ENCODE peak calls at places on chromosome 14, in five cellular contexts. V, H, N, Q and G are unnamed samples.
A peak's percentile ranks its signal among the peaks of the same experiment; 100 is the strongest.

GRCh38 chr14:59619071-59619470 is 42.5 kb upstream of the CCDC175 start:
- DNase-seq in H (no peak), Q (no peak), V (no peak), N (no peak), G (no peak)

GRCh38 chr14:89422952-89423345 is 5.9 kb upstream of the FOXN3 start:
- DNase-seq in Q (no peak), N (no peak), V (no peak), H (no peak), G (no peak)

GRCh38 chr14:102909911-102910310 is 12.6 kb upstream of the AMN start:
- DNase-seq in H (no peak), N (no peak), Q (no peak), V (no peak), G (no peak)

GRCh38 chr14:99518441-99519346 is 37.5 kb downstream of the CCNK start:
- DNase-seq in N (peak; percentile 65), V (peak; percentile 32), Q (peak; percentile 97), H (peak; percentile 83), G (peak; percentile 64)

GRCh38 chr14:87868920-87869319 is 124.1 kb downstream of the GALC start:
- DNase-seq in V (no peak), Q (no peak), H (no peak), N (no peak), G (no peak)

GRCh38 chr14:103134919-103135318 is 11.7 kb downstream of the TNFAIP2 start:
- DNase-seq in N (no peak), Q (no peak), V (no peak), H (no peak), G (no peak)

GRCh38 chr14:53227154-53227718 is 74.1 kb upstream of the DDHD1 start:
- DNase-seq in V (no peak), Q (no peak), N (no peak), H (no peak), G (no peak)

GRCh38 chr14:74712499-74713394 is at the start of the genes AREL1 and FCF1:
- DNase-seq in V (peak; percentile 91), Q (peak; percentile 86), H (peak; percentile 87), N (peak; percentile 82), G (peak; percentile 96)

GRCh38 chr14:101709533-101709881 is 52.0 kb upstream of the PPP2R5C start:
- DNase-seq in H (no peak), Q (no peak), N (no peak), V (no peak), G (no peak)

GRCh38 chr14:87186745-87187144 is 806.2 kb downstream of the GALC start:
- DNase-seq in H (peak; percentile 35), V (no peak), N (no peak), Q (no peak), G (no peak)

GRCh38 chr14:87745507-87746118 is 247.4 kb downstream of the GALC start:
- DNase-seq in H (peak; percentile 57), V (peak; percentile 7), N (peak; percentile 21), Q (peak; percentile 63), G (peak; percentile 27)

GRCh38 chr14:102183922-102184677 is 44.4 kb downstream of the WDR20 start:
- DNase-seq in V (no peak), H (no peak), N (no peak), Q (no peak), G (no peak)

GRCh38 chr14:95524706-95525512 is 8.5 kb upstream of the SYNE3 start:
- DNase-seq in Q (no peak), N (no peak), V (peak; percentile 71), H (no peak), G (peak; percentile 50)

GRCh38 chr14:54756656-54757392 is 145.8 kb downstream of the GCH1 start:
- DNase-seq in H (no peak), V (no peak), N (no peak), Q (no peak), G (no peak)

GRCh38 chr14:102187583-102188001 is 47.9 kb downstream of the WDR20 start:
- DNase-seq in N (no peak), V (no peak), H (no peak), Q (no peak), G (no peak)

GRCh38 chr14:19949218-19949617 is 18.5 kb downstream of the OR4K1 start:
- DNase-seq in H (no peak), Q (no peak), V (no peak), N (no peak), G (no peak)

GRCh38 chr14:101781240-101782061 is 19.9 kb downstream of the PPP2R5C start:
- DNase-seq in N (no peak), H (no peak), V (no peak), Q (peak; percentile 58), G (peak; percentile 11)

GRCh38 chr14:72562300-72562699 is 331.6 kb downstream of the DPF3 start:
- DNase-seq in Q (no peak), N (no peak), V (no peak), H (no peak), G (no peak)

GRCh38 chr14:88128811-88129210 is 123.9 kb downstream of the GPR65 start:
- DNase-seq in V (no peak), N (no peak), Q (no peak), H (no peak), G (no peak)

GRCh38 chr14:55780156-55780946 is 200.3 kb downstream of the KTN1 start:
- DNase-seq in Q (no peak), N (no peak), V (peak; percentile 33), H (no peak), G (peak; percentile 17)

GRCh38 chr14:95522556-95522955 is 6.1 kb upstream of the SYNE3 start:
- DNase-seq in V (no peak), N (no peak), Q (no peak), H (no peak), G (no peak)

GRCh38 chr14:24146622-24146977 is 190 bp upstream of the PSME2 start:
- DNase-seq in Q (no peak), V (peak; percentile 97), N (peak; percentile 96), H (peak; percentile 99), G (peak; percentile 99)

GRCh38 chr14:105430535-105430934 is 10.9 kb downstream of the MTA1 start:
- DNase-seq in Q (no peak), V (peak; percentile 66), H (no peak), N (no peak), G (peak; percentile 15)

GRCh38 chr14:59126714-59127436 is 61.6 kb upstream of the DAAM1 start:
- DNase-seq in V (peak; percentile 64), Q (no peak), N (peak; percentile 48), H (no peak), G (peak; percentile 68)

GRCh38 chr14:33588771-33589170 is 362.1 kb downstream of the EGLN3 start:
- DNase-seq in N (no peak), H (no peak), V (no peak), Q (no peak), G (no peak)

GRCh38 chr14:35576856-35577255 is 42.9 kb downstream of the INSM2 start:
- DNase-seq in H (no peak), Q (no peak), V (no peak), N (no peak), G (no peak)

GRCh38 chr14:96823652-96824051 is 26.5 kb downstream of the VRK1 start:
- DNase-seq in N (no peak), Q (no peak), V (no peak), H (no peak), G (no peak)

GRCh38 chr14:80901260-80901659 is 40.3 kb downstream of the CEP128 start:
- DNase-seq in Q (no peak), H (no peak), V (no peak), N (no peak), G (no peak)

GRCh38 chr14:37597538-37598084 is 2.2 kb downstream of the TTC6 start:
- DNase-seq in Q (peak; percentile 73), N (no peak), H (peak; percentile 71), V (no peak), G (peak; percentile 40)

GRCh38 chr14:80933282-80933681 is 8.3 kb downstream of the CEP128 start:
- DNase-seq in N (no peak), H (no peak), V (no peak), Q (no peak), G (no peak)

GRCh38 chr14:65237023-65237814 is 134.9 kb upstream of the MAX start:
- DNase-seq in Q (no peak), H (no peak), V (peak; percentile 49), N (no peak), G (peak; percentile 63)
- H4K8ac ChIP-seq in Q (no peak overlapping the region), H (no peak overlapping the region), V (peak overlapping the region; percentile 83), N (no peak overlapping the region), G (no peak overlapping the region)

GRCh38 chr14:65257405-65257804 is 155.1 kb upstream of the MAX start:
- DNase-seq in V (no peak), N (no peak), Q (no peak), H (no peak), G (no peak)
- H4K91ac ChIP-seq in V (peak overlapping the region; percentile 53), N (no peak overlapping the region), Q (no peak overlapping the region), H (no peak overlapping the region), G (no peak overlapping the region)

DNA sequence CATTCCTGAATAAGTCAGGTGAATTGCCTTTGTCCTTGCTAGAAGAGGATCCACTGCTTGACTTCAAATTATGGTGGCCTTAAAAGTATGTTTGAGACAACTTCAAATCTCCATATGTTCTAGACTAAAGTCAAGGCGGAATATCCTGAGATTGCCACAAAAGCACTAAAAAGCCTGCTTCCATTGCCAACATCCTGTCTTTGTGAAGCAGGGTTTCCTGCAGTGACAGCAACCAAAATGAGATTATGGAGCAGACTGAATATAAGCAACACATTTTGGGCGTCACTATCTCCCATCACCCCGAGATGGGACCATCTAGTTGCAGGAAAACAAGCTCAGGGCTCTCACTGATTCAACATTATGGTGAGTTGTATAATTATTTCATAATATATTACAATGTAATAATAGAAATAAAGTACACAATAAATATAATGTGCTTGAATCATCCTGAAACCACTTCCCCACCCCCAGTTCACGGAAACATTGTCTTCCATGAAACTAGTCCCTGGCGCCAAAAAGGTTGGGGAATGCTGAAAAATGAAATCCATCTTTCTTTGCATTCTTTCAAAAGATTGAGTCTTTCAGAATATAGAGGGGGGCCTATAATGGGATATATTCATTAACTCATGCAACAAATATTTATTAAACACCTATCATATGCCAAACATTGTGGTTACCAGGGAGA is 143.7 kb downstream of the GPHN start:
- DNase-seq in V (no peak), N (no peak), Q (no peak), H (no peak), G (no peak)
- H2BK15ac ChIP-seq in V (no peak overlapping the region), N (no peak overlapping the region), Q (no peak overlapping the region), H (no peak overlapping the region), G (no peak overlapping the region)

DNA sequence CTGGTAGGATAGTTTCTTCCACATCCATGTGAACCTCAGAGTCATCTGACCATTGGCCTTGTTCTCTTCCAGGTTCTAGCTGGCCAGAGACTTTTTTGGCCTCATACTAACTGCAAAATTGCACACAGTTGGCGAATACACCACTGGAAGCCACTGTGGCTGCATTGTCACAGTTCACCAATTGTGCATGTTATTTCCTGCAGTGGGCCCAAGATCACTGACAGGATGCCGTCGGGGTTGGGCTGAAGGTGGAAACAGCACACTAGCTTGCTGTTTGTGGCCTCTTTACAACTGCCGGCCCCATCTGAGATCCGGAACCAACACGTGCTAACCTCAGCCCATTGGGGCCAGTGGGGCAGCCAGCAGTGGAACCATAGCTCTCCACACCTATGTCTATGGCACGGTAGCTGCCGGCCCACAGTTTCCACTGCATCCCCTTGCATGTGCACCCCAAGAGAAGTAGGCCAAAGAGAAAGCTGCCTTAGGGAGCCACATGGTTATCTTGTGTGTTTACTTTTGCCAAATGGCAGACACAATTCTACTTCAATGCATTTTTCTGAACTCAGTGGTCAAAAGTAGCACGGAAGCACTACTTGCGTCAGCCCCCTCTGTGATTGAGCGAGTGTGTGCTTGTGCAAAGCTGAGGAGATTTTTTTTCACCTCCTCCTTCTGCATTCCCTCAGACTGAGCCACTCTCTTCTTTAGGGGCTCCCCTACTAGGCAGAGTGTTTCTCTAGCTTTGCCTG is 464.0 kb downstream of the RAD51B start:
- DNase-seq in V (no peak), N (no peak), Q (no peak), H (no peak), G (no peak)
- H4K8ac ChIP-seq in V (no peak overlapping the region), N (no peak overlapping the region), Q (no peak overlapping the region), H (no peak overlapping the region), G (peak overlapping the region; percentile 21)